ENCODE peak calls at places on chromosomes 11 and 22, in six cellular contexts. I is dorsolateral prefrontal cortex; V is activated T-cell treated with anti-CD3 and anti-CD28 coated beads, Interleukin-2, amount 50 U/mL, for 1 hour; W is choroid plexus epithelial cell; M is NCI-H1092 treated with DMSO at 0.1 percent for 48 hours; S is stimulated activated CD4-positive, alpha-beta T cell treated with anti-CD3 and anti-CD28 coated beads, TNF-alpha, amount 100 ng/mL, for 4 hours. R is an unnamed sample.

GRCh38 chr11:13061294-13061990 is 52.3 kb downstream of the RASSF10 start:
- DNase-seq in I (no peak), V (no peak), W (peak), M (no peak), S (no peak), R (no peak)

GRCh38 chr22:36298601-36299000 is 45.7 kb downstream of the APOL1 start:
- DNase-seq in I (no peak), V (no peak), W (no peak), M (no peak), S (no peak), R (no peak)

GRCh38 chr22:41401781-41402648 is 20.3 kb downstream of the TEF start:
- DNase-seq in I (peak), V (no peak), W (peak), M (peak), S (no peak), R (no peak)

GRCh38 chr11:119262668-119263351 is 54.1 kb downstream of the MCAM start:
- DNase-seq in I (no peak), V (no peak), W (peak), M (no peak), S (no peak), R (no peak)

GRCh38 chr11:88102595-88102929 is 72.7 kb downstream of the RAB38 start:
- DNase-seq in I (no peak), V (no peak), W (peak), M (no peak), S (no peak), R (no peak)

GRCh38 chr11:65437436-65438227 is 15.0 kb downstream of the NEAT1 start:
- DNase-seq in I (peak), V (no peak), W (peak), M (no peak), S (no peak), R (no peak)

GRCh38 chr11:47342036-47342803 is 10.3 kb downstream of the MYBPC3 start:
- DNase-seq in I (no peak), V (no peak), W (no peak), M (no peak), S (no peak), R (no peak)

GRCh38 chr11:9808943-9809342 is 145.1 kb downstream of the SWAP70 start:
- DNase-seq in I (no peak), V (no peak), W (peak), M (no peak), S (no peak), R (no peak)

GRCh38 chr22:41417622-41418390 is 28.8 kb downstream of the TOB2 start:
- DNase-seq in I (peak), V (no peak), W (no peak), M (no peak), S (no peak), R (no peak)

GRCh38 chr11:2929880-2930704 is 872 bp upstream of the PHLDA2 start:
- DNase-seq in I (peak), V (no peak), W (peak), M (peak), S (no peak), R (peak)